ENCODE peak calls at places on chromosomes 11 and 22, in eight cellular contexts. One of them, this sample, is unnamed.

GRCh38 chr11:125082040-125082439 is 18.9 kb downstream of the SLC37A2 start:
- DNase-seq in foreskin fibroblast: no peak
- DNase-seq in fibroblast of the aortic adventitia: no peak
- DNase-seq in neural crest cell: no peak
- DNase-seq in lower leg skin: no peak
- DNase-seq in bronchial epithelial cell: no peak
- DNase-seq in fibroblast of villous mesenchyme: no peak
- DNase-seq in epithelial cell of proximal tubule: no peak
- DNase-seq in this sample: no peak

GRCh38 chr11:110028904-110029303 is 64.3 kb upstream of the ZC3H12C start:
- DNase-seq in foreskin fibroblast: no peak
- DNase-seq in fibroblast of the aortic adventitia: no peak
- DNase-seq in neural crest cell: no peak
- DNase-seq in lower leg skin: no peak
- DNase-seq in bronchial epithelial cell: peak
- DNase-seq in fibroblast of villous mesenchyme: no peak
- DNase-seq in epithelial cell of proximal tubule: no peak
- DNase-seq in this sample: no peak

GRCh38 chr11:68983816-68984215 is 3.0 kb upstream of the MRGPRD start:
- DNase-seq in foreskin fibroblast: no peak
- DNase-seq in fibroblast of the aortic adventitia: no peak
- DNase-seq in neural crest cell: no peak
- DNase-seq in lower leg skin: no peak
- DNase-seq in bronchial epithelial cell: no peak
- DNase-seq in fibroblast of villous mesenchyme: peak
- DNase-seq in epithelial cell of proximal tubule: no peak
- DNase-seq in this sample: no peak

GRCh38 chr22:46672731-46673130 is 52.5 kb downstream of the GRAMD4 start:
- DNase-seq in foreskin fibroblast: peak
- DNase-seq in fibroblast of the aortic adventitia: no peak
- DNase-seq in neural crest cell: no peak
- DNase-seq in lower leg skin: no peak
- DNase-seq in bronchial epithelial cell: no peak
- DNase-seq in fibroblast of villous mesenchyme: no peak
- DNase-seq in epithelial cell of proximal tubule: no peak
- DNase-seq in this sample: no peak

GRCh38 chr11:69002101-69002742 is 10.8 kb downstream of the MRGPRF start:
- DNase-seq in foreskin fibroblast: peak
- DNase-seq in fibroblast of the aortic adventitia: peak
- DNase-seq in neural crest cell: no peak
- DNase-seq in lower leg skin: no peak
- DNase-seq in bronchial epithelial cell: no peak
- DNase-seq in fibroblast of villous mesenchyme: peak
- DNase-seq in epithelial cell of proximal tubule: no peak
- DNase-seq in this sample: no peak

GRCh38 chr11:63978551-63979235 is 4.3 kb downstream of the COX8A start:
- DNase-seq in foreskin fibroblast: no peak
- DNase-seq in fibroblast of the aortic adventitia: no peak
- DNase-seq in neural crest cell: no peak
- DNase-seq in lower leg skin: no peak
- DNase-seq in bronchial epithelial cell: no peak
- DNase-seq in fibroblast of villous mesenchyme: no peak
- DNase-seq in epithelial cell of proximal tubule: no peak
- DNase-seq in this sample: no peak

GRCh38 chr11:59368238-59369022 is 9.7 kb downstream of the OR5AN1 start:
- DNase-seq in foreskin fibroblast: no peak
- DNase-seq in fibroblast of the aortic adventitia: no peak
- DNase-seq in neural crest cell: no peak
- DNase-seq in lower leg skin: no peak
- DNase-seq in bronchial epithelial cell: no peak
- DNase-seq in fibroblast of villous mesenchyme: no peak
- DNase-seq in epithelial cell of proximal tubule: no peak
- DNase-seq in this sample: no peak

GRCh38 chr11:126007263-126007662 is 55.4 kb downstream of the CDON start:
- DNase-seq in foreskin fibroblast: peak
- DNase-seq in fibroblast of the aortic adventitia: peak
- DNase-seq in neural crest cell: no peak
- DNase-seq in lower leg skin: no peak
- DNase-seq in bronchial epithelial cell: peak
- DNase-seq in fibroblast of villous mesenchyme: peak
- DNase-seq in epithelial cell of proximal tubule: peak
- DNase-seq in this sample: no peak

GRCh38 chr22:42072606-42073330 is 1.3 kb upstream of the PHETA2 start:
- DNase-seq in foreskin fibroblast: no peak
- DNase-seq in fibroblast of the aortic adventitia: no peak
- DNase-seq in neural crest cell: no peak
- DNase-seq in lower leg skin: no peak
- DNase-seq in bronchial epithelial cell: no peak
- DNase-seq in fibroblast of villous mesenchyme: no peak
- DNase-seq in epithelial cell of proximal tubule: no peak
- DNase-seq in this sample: no peak

GRCh38 chr11:32435511-32435946 is at the start of gene WT1:
- DNase-seq in foreskin fibroblast: no peak
- DNase-seq in fibroblast of the aortic adventitia: peak
- DNase-seq in neural crest cell: peak
- DNase-seq in lower leg skin: no peak
- DNase-seq in bronchial epithelial cell: no peak
- DNase-seq in fibroblast of villous mesenchyme: peak
- DNase-seq in epithelial cell of proximal tubule: no peak
- DNase-seq in this sample: peak
- TF ChIP-seq CTCF in foreskin fibroblast: no peak
- TF ChIP-seq CTCF in fibroblast of the aortic adventitia: no peak
- TF ChIP-seq CTCF in neural crest cell: no peak
- TF ChIP-seq CTCF in lower leg skin: no peak
- TF ChIP-seq CTCF in bronchial epithelial cell: no peak
- TF ChIP-seq CTCF in fibroblast of villous mesenchyme: no peak
- TF ChIP-seq CTCF in epithelial cell of proximal tubule: no peak
- TF ChIP-seq CTCF in this sample: no peak

GRCh38 chr11:4826425-4826824 is 5.3 kb downstream of the OR51F2 start:
- DNase-seq in foreskin fibroblast: peak
- DNase-seq in fibroblast of the aortic adventitia: no peak
- DNase-seq in neural crest cell: no peak
- DNase-seq in lower leg skin: no peak
- DNase-seq in bronchial epithelial cell: no peak
- DNase-seq in fibroblast of villous mesenchyme: peak
- DNase-seq in epithelial cell of proximal tubule: no peak
- DNase-seq in this sample: no peak
- TF ChIP-seq CTCF in foreskin fibroblast: no peak
- TF ChIP-seq CTCF in fibroblast of the aortic adventitia: no peak
- TF ChIP-seq CTCF in neural crest cell: peak
- TF ChIP-seq CTCF in lower leg skin: no peak
- TF ChIP-seq CTCF in bronchial epithelial cell: peak
- TF ChIP-seq CTCF in fibroblast of villous mesenchyme: peak
- TF ChIP-seq CTCF in epithelial cell of proximal tubule: peak
- TF ChIP-seq CTCF in this sample: no peak

GRCh38 chr22:17201285-17201945 is 17.8 kb downstream of the ADA2 start:
- DNase-seq in foreskin fibroblast: peak
- DNase-seq in fibroblast of the aortic adventitia: peak
- DNase-seq in neural crest cell: no peak
- DNase-seq in lower leg skin: no peak
- DNase-seq in bronchial epithelial cell: no peak
- DNase-seq in fibroblast of villous mesenchyme: peak
- DNase-seq in epithelial cell of proximal tubule: no peak
- DNase-seq in this sample: no peak
- TF ChIP-seq CTCF in foreskin fibroblast: peak
- TF ChIP-seq CTCF in fibroblast of the aortic adventitia: peak
- TF ChIP-seq CTCF in neural crest cell: peak
- TF ChIP-seq CTCF in lower leg skin: no peak
- TF ChIP-seq CTCF in bronchial epithelial cell: no peak
- TF ChIP-seq CTCF in fibroblast of villous mesenchyme: peak
- TF ChIP-seq CTCF in epithelial cell of proximal tubule: peak
- TF ChIP-seq CTCF in this sample: no peak

GRCh38 chr22:32204211-32204855 is 540 bp downstream of the RFPL2 start:
- DNase-seq in foreskin fibroblast: no peak
- DNase-seq in fibroblast of the aortic adventitia: peak
- DNase-seq in neural crest cell: no peak
- DNase-seq in lower leg skin: no peak
- DNase-seq in bronchial epithelial cell: no peak
- DNase-seq in fibroblast of villous mesenchyme: no peak
- DNase-seq in epithelial cell of proximal tubule: no peak
- DNase-seq in this sample: no peak

GRCh38 chr22:32203181-32204105 is 1.4 kb downstream of the RFPL2 start:
- DNase-seq in foreskin fibroblast: no peak
- DNase-seq in fibroblast of the aortic adventitia: no peak
- DNase-seq in neural crest cell: no peak
- DNase-seq in lower leg skin: no peak
- DNase-seq in bronchial epithelial cell: no peak
- DNase-seq in fibroblast of villous mesenchyme: no peak
- DNase-seq in epithelial cell of proximal tubule: no peak
- DNase-seq in this sample: no peak

GRCh38 chr22:32206774-32207758 is 2.2 kb upstream of the RFPL2 start:
- DNase-seq in foreskin fibroblast: peak
- DNase-seq in fibroblast of the aortic adventitia: peak
- DNase-seq in neural crest cell: no peak
- DNase-seq in lower leg skin: no peak
- DNase-seq in bronchial epithelial cell: peak
- DNase-seq in fibroblast of villous mesenchyme: peak
- DNase-seq in epithelial cell of proximal tubule: no peak
- DNase-seq in this sample: peak

GRCh38 chr22:32205974-32206773 is 1.3 kb upstream of the RFPL2 start:
- DNase-seq in foreskin fibroblast: no peak
- DNase-seq in fibroblast of the aortic adventitia: no peak
- DNase-seq in neural crest cell: peak
- DNase-seq in lower leg skin: no peak
- DNase-seq in bronchial epithelial cell: no peak
- DNase-seq in fibroblast of villous mesenchyme: no peak
- DNase-seq in epithelial cell of proximal tubule: no peak
- DNase-seq in this sample: peak

GRCh38 chr22:32204856-32205722 is at the start of gene RFPL2:
- DNase-seq in foreskin fibroblast: peak
- DNase-seq in fibroblast of the aortic adventitia: peak
- DNase-seq in neural crest cell: peak
- DNase-seq in lower leg skin: no peak
- DNase-seq in bronchial epithelial cell: peak
- DNase-seq in fibroblast of villous mesenchyme: peak
- DNase-seq in epithelial cell of proximal tubule: no peak
- DNase-seq in this sample: peak
- TF ChIP-seq CTCF in foreskin fibroblast: no peak
- TF ChIP-seq CTCF in fibroblast of the aortic adventitia: no peak
- TF ChIP-seq CTCF in neural crest cell: no peak
- TF ChIP-seq CTCF in lower leg skin: no peak
- TF ChIP-seq CTCF in bronchial epithelial cell: no peak
- TF ChIP-seq CTCF in fibroblast of villous mesenchyme: no peak
- TF ChIP-seq CTCF in epithelial cell of proximal tubule: no peak
- TF ChIP-seq CTCF in this sample: no peak

GRCh38 chr11:76139317-76139716 is 67.0 kb downstream of the WNT11 start:
- DNase-seq in foreskin fibroblast: peak
- DNase-seq in fibroblast of the aortic adventitia: no peak
- DNase-seq in neural crest cell: no peak
- DNase-seq in lower leg skin: no peak
- DNase-seq in bronchial epithelial cell: no peak
- DNase-seq in fibroblast of villous mesenchyme: no peak
- DNase-seq in epithelial cell of proximal tubule: no peak
- DNase-seq in this sample: no peak
- TF ChIP-seq CTCF in foreskin fibroblast: no peak
- TF ChIP-seq CTCF in fibroblast of the aortic adventitia: no peak
- TF ChIP-seq CTCF in neural crest cell: no peak
- TF ChIP-seq CTCF in lower leg skin: no peak
- TF ChIP-seq CTCF in bronchial epithelial cell: no peak
- TF ChIP-seq CTCF in fibroblast of villous mesenchyme: no peak
- TF ChIP-seq CTCF in epithelial cell of proximal tubule: no peak
- TF ChIP-seq CTCF in this sample: no peak

GRCh38 chr11:114061053-114062049 is 1.8 kb downstream of the ZBTB16 start:
- DNase-seq in foreskin fibroblast: peak
- DNase-seq in fibroblast of the aortic adventitia: no peak
- DNase-seq in neural crest cell: no peak
- DNase-seq in lower leg skin: no peak
- DNase-seq in bronchial epithelial cell: no peak
- DNase-seq in fibroblast of villous mesenchyme: peak
- DNase-seq in epithelial cell of proximal tubule: no peak
- DNase-seq in this sample: peak
- TF ChIP-seq CTCF in foreskin fibroblast: no peak
- TF ChIP-seq CTCF in fibroblast of the aortic adventitia: no peak
- TF ChIP-seq CTCF in neural crest cell: no peak
- TF ChIP-seq CTCF in lower leg skin: no peak
- TF ChIP-seq CTCF in bronchial epithelial cell: no peak
- TF ChIP-seq CTCF in fibroblast of villous mesenchyme: no peak
- TF ChIP-seq CTCF in epithelial cell of proximal tubule: no peak
- TF ChIP-seq CTCF in this sample: no peak

GRCh38 chr22:33467718-33468117 is 409.5 kb upstream of the SYN3 start:
- DNase-seq in foreskin fibroblast: no peak
- DNase-seq in fibroblast of the aortic adventitia: peak
- DNase-seq in neural crest cell: no peak
- DNase-seq in lower leg skin: no peak
- DNase-seq in bronchial epithelial cell: no peak
- DNase-seq in fibroblast of villous mesenchyme: peak
- DNase-seq in epithelial cell of proximal tubule: no peak
- DNase-seq in this sample: no peak
- TF ChIP-seq CTCF in foreskin fibroblast: peak
- TF ChIP-seq CTCF in fibroblast of the aortic adventitia: peak
- TF ChIP-seq CTCF in neural crest cell: no peak
- TF ChIP-seq CTCF in lower leg skin: no peak
- TF ChIP-seq CTCF in bronchial epithelial cell: peak
- TF ChIP-seq CTCF in fibroblast of villous mesenchyme: no peak
- TF ChIP-seq CTCF in epithelial cell of proximal tubule: peak
- TF ChIP-seq CTCF in this sample: no peak

GRCh38 chr11:112587664-112588063 is 327.0 kb upstream of the PLET1 start:
- DNase-seq in foreskin fibroblast: no peak
- DNase-seq in fibroblast of the aortic adventitia: no peak
- DNase-seq in neural crest cell: no peak
- DNase-seq in lower leg skin: no peak
- DNase-seq in bronchial epithelial cell: no peak
- DNase-seq in fibroblast of villous mesenchyme: no peak
- DNase-seq in epithelial cell of proximal tubule: no peak
- DNase-seq in this sample: no peak

GRCh38 chr11:112581747-112582146 is 321.1 kb upstream of the PLET1 start:
- DNase-seq in foreskin fibroblast: no peak
- DNase-seq in fibroblast of the aortic adventitia: no peak
- DNase-seq in neural crest cell: no peak
- DNase-seq in lower leg skin: no peak
- DNase-seq in bronchial epithelial cell: no peak
- DNase-seq in fibroblast of villous mesenchyme: no peak
- DNase-seq in epithelial cell of proximal tubule: no peak
- DNase-seq in this sample: no peak

GRCh38 chr11:112583246-112583893 is 322.7 kb upstream of the PLET1 start:
- DNase-seq in foreskin fibroblast: no peak
- DNase-seq in fibroblast of the aortic adventitia: no peak
- DNase-seq in neural crest cell: no peak
- DNase-seq in lower leg skin: no peak
- DNase-seq in bronchial epithelial cell: no peak
- DNase-seq in fibroblast of villous mesenchyme: no peak
- DNase-seq in epithelial cell of proximal tubule: no peak
- DNase-seq in this sample: no peak

GRCh38 chr11:112582366-112582765 is 321.7 kb upstream of the PLET1 start:
- DNase-seq in foreskin fibroblast: no peak
- DNase-seq in fibroblast of the aortic adventitia: no peak
- DNase-seq in neural crest cell: no peak
- DNase-seq in lower leg skin: no peak
- DNase-seq in bronchial epithelial cell: no peak
- DNase-seq in fibroblast of villous mesenchyme: no peak
- DNase-seq in epithelial cell of proximal tubule: no peak
- DNase-seq in this sample: no peak

DNA sequence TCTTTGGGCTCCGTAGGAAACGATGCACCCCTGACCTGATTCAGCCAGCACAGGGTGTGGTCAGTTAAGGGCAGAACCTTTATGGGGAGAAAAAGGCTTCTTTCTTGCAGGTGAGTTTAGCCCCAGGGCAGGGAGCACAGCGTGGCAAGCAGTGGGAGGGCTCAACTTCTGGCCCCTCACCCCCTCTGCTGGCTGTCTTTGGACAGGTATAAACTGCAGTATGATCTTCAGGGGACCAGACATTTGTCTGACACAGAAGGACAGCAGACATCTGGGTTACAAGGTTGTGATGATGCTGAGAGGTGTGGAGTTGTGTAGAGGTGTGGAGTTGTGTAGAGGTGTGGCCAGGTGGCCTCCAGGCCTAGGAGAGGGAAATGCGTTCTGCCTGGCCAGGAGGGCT is 324.0 kb upstream of the PLET1 start:
- DNase-seq in foreskin fibroblast: no peak
- DNase-seq in fibroblast of the aortic adventitia: no peak
- DNase-seq in neural crest cell: no peak
- DNase-seq in lower leg skin: no peak
- DNase-seq in bronchial epithelial cell: peak
- DNase-seq in fibroblast of villous mesenchyme: peak
- DNase-seq in epithelial cell of proximal tubule: no peak
- DNase-seq in this sample: peak
- TF ChIP-seq CTCF in foreskin fibroblast: no peak
- TF ChIP-seq CTCF in fibroblast of the aortic adventitia: no peak
- TF ChIP-seq CTCF in neural crest cell: peak
- TF ChIP-seq CTCF in lower leg skin: no peak
- TF ChIP-seq CTCF in bronchial epithelial cell: peak
- TF ChIP-seq CTCF in fibroblast of villous mesenchyme: peak
- TF ChIP-seq CTCF in epithelial cell of proximal tubule: peak
- TF ChIP-seq CTCF in this sample: peak

This sample was measured in endothelial cell.